ENCODE peak calls at places on chromosomes 7 and 10, in nine cellular contexts. O, P, Q, L, A, H, I, R and J are unnamed samples.

GRCh38 chr7:38822556-38822955 is 86.4 kb downstream of the VPS41 start:
- DNase-seq in O (no peak), P (no peak), Q (no peak), L (no peak), A (no peak), H (no peak), I (no peak), R (no peak), J (no peak)

GRCh38 chr7:39566056-39566921 is at the start of gene YAE1:
- DNase-seq in O (peak), P (peak), Q (peak), L (peak), A (peak), H (peak), I (peak), R (peak), J (peak)

GRCh38 chr7:25894002-25894901 is 257.7 kb upstream of the NFE2L3 start:
- DNase-seq in O (no peak), P (no peak), Q (peak), L (peak), A (no peak), H (no peak), I (no peak), R (peak), J (no peak)

GRCh38 chr10:59536151-59536550 is 173.5 kb downstream of the SLC16A9 start:
- DNase-seq in O (peak), P (peak), Q (peak), L (no peak), A (no peak), H (no peak), I (no peak), R (no peak), J (no peak)

GRCh38 chr7:5435291-5436002 is 11.8 kb upstream of the TNRC18 start:
- DNase-seq in O (no peak), P (no peak), Q (no peak), L (no peak), A (no peak), H (no peak), I (no peak), R (no peak), J (no peak)

GRCh38 chr10:73907841-73908517 is 3.0 kb upstream of the PLAU start:
- DNase-seq in O (no peak), P (peak), Q (no peak), L (no peak), A (peak), H (no peak), I (peak), R (no peak), J (peak)

GRCh38 chr10:70319824-70320223 is 36.0 kb upstream of the NPFFR1 start:
- DNase-seq in O (no peak), P (no peak), Q (no peak), L (no peak), A (no peak), H (no peak), I (no peak), R (no peak), J (no peak)

GRCh38 chr10:48582970-48583369 is 21.9 kb downstream of the ARHGAP22 start:
- DNase-seq in O (no peak), P (no peak), Q (no peak), L (no peak), A (peak), H (no peak), I (no peak), R (no peak), J (no peak)

GRCh38 chr7:101201695-101202602 is 1.1 kb upstream of the MOGAT3 start:
- DNase-seq in O (no peak), P (no peak), Q (no peak), L (no peak), A (no peak), H (no peak), I (no peak), R (no peak), J (no peak)

GRCh38 chr7:32116436-32116835 is 46.2 kb upstream of the PDE1C start:
- DNase-seq in O (no peak), P (no peak), Q (no peak), L (no peak), A (no peak), H (no peak), I (no peak), R (no peak), J (no peak)

GRCh38 chr7:137109966-137110930 is 233.3 kb downstream of the PTN start:
- DNase-seq in O (no peak), P (no peak), Q (no peak), L (no peak), A (no peak), H (no peak), I (no peak), R (no peak), J (no peak)